ENCODE peak calls at places on chromosome 22, in seven cellular contexts. One of them, this sample, is unnamed. For H3K4me1, the result is how much of the 10 kb centered on the place peaks cover.

GRCh38 chr22:43370045-43370444 is 26.9 kb upstream of the SCUBE1 start:
- DNase-seq in transverse colon: no peak
- DNase-seq in CD4-positive, CD25-positive, alpha-beta regulatory T cell: no peak
- DNase-seq in sigmoid colon: no peak
- DNase-seq in BE2C: no peak
- DNase-seq in NT2/D1: no peak
- DNase-seq in HAP-1: no peak
- DNase-seq in this sample: no peak

GRCh38 chr22:50184004-50184461 is 1.7 kb upstream of the TRABD start:
- DNase-seq in transverse colon: peak
- DNase-seq in CD4-positive, CD25-positive, alpha-beta regulatory T cell: no peak
- DNase-seq in sigmoid colon: peak
- DNase-seq in BE2C: no peak
- DNase-seq in NT2/D1: no peak
- DNase-seq in HAP-1: no peak
- DNase-seq in this sample: no peak

GRCh38 chr22:25057013-25057881 is 104.7 kb downstream of the KIAA1671 start:
- DNase-seq in transverse colon: peak
- DNase-seq in CD4-positive, CD25-positive, alpha-beta regulatory T cell: peak
- DNase-seq in sigmoid colon: peak
- DNase-seq in BE2C: peak
- DNase-seq in NT2/D1: peak
- DNase-seq in HAP-1: peak
- DNase-seq in this sample: peak

GRCh38 chr22:29150701-29151100 is 55.0 kb upstream of the EMID1 start:
- DNase-seq in transverse colon: no peak
- DNase-seq in CD4-positive, CD25-positive, alpha-beta regulatory T cell: no peak
- DNase-seq in sigmoid colon: peak
- DNase-seq in BE2C: no peak
- DNase-seq in NT2/D1: no peak
- DNase-seq in HAP-1: no peak
- DNase-seq in this sample: no peak

GRCh38 chr22:19884161-19884953 is 29.7 kb upstream of the GNB1L start:
- DNase-seq in transverse colon: no peak
- DNase-seq in CD4-positive, CD25-positive, alpha-beta regulatory T cell: no peak
- DNase-seq in sigmoid colon: peak
- DNase-seq in BE2C: peak
- DNase-seq in NT2/D1: no peak
- DNase-seq in HAP-1: no peak
- DNase-seq in this sample: no peak

GRCh38 chr22:19105867-19106802 is 16.1 kb downstream of the DGCR2 start:
- DNase-seq in transverse colon: no peak
- DNase-seq in CD4-positive, CD25-positive, alpha-beta regulatory T cell: peak
- DNase-seq in sigmoid colon: peak
- DNase-seq in BE2C: peak
- DNase-seq in NT2/D1: no peak
- DNase-seq in HAP-1: no peak
- DNase-seq in this sample: peak

GRCh38 chr22:32644252-32645100 is 157.0 kb upstream of the TIMP3 start:
- DNase-seq in transverse colon: peak
- DNase-seq in CD4-positive, CD25-positive, alpha-beta regulatory T cell: no peak
- DNase-seq in sigmoid colon: peak
- DNase-seq in BE2C: no peak
- DNase-seq in NT2/D1: no peak
- DNase-seq in HAP-1: no peak
- DNase-seq in this sample: no peak

GRCh38 chr22:43922123-43922522 is 1.5 kb upstream of the PNPLA3 start:
- DNase-seq in transverse colon: no peak
- DNase-seq in CD4-positive, CD25-positive, alpha-beta regulatory T cell: no peak
- DNase-seq in sigmoid colon: no peak
- DNase-seq in BE2C: no peak
- DNase-seq in NT2/D1: no peak
- DNase-seq in HAP-1: no peak
- DNase-seq in this sample: no peak

GRCh38 chr22:22694106-22694505 is 49.7 kb downstream of the GGTLC2 start:
- DNase-seq in transverse colon: no peak
- DNase-seq in CD4-positive, CD25-positive, alpha-beta regulatory T cell: no peak
- DNase-seq in sigmoid colon: no peak
- DNase-seq in BE2C: no peak
- DNase-seq in NT2/D1: no peak
- DNase-seq in HAP-1: no peak
- DNase-seq in this sample: no peak
- H3K4me1 ChIP-seq in transverse colon: under half
- H3K4me1 ChIP-seq in CD4-positive, CD25-positive, alpha-beta regulatory T cell: under half
- H3K4me1 ChIP-seq in sigmoid colon: under half
- H3K4me1 ChIP-seq in BE2C: under half
- H3K4me1 ChIP-seq in NT2/D1: under half
- H3K4me1 ChIP-seq in HAP-1: under half
- H3K4me1 ChIP-seq in this sample: under half

GRCh38 chr22:22820076-22820475 is 67.5 kb upstream of the IGLL5 start:
- DNase-seq in transverse colon: no peak
- DNase-seq in CD4-positive, CD25-positive, alpha-beta regulatory T cell: no peak
- DNase-seq in sigmoid colon: no peak
- DNase-seq in BE2C: no peak
- DNase-seq in NT2/D1: no peak
- DNase-seq in HAP-1: no peak
- DNase-seq in this sample: no peak

GRCh38 chr22:22823126-22823804 is 64.4 kb upstream of the IGLL5 start:
- DNase-seq in transverse colon: no peak
- DNase-seq in CD4-positive, CD25-positive, alpha-beta regulatory T cell: no peak
- DNase-seq in sigmoid colon: no peak
- DNase-seq in BE2C: no peak
- DNase-seq in NT2/D1: no peak
- DNase-seq in HAP-1: no peak
- DNase-seq in this sample: no peak

GRCh38 chr22:22820626-22821025 is 67.0 kb upstream of the IGLL5 start:
- DNase-seq in transverse colon: no peak
- DNase-seq in CD4-positive, CD25-positive, alpha-beta regulatory T cell: no peak
- DNase-seq in sigmoid colon: no peak
- DNase-seq in BE2C: no peak
- DNase-seq in NT2/D1: no peak
- DNase-seq in HAP-1: no peak
- DNase-seq in this sample: no peak

GRCh38 chr22:22821340-22821739 is 66.3 kb upstream of the IGLL5 start:
- DNase-seq in transverse colon: no peak
- DNase-seq in CD4-positive, CD25-positive, alpha-beta regulatory T cell: no peak
- DNase-seq in sigmoid colon: no peak
- DNase-seq in BE2C: no peak
- DNase-seq in NT2/D1: no peak
- DNase-seq in HAP-1: no peak
- DNase-seq in this sample: no peak

DNA sequence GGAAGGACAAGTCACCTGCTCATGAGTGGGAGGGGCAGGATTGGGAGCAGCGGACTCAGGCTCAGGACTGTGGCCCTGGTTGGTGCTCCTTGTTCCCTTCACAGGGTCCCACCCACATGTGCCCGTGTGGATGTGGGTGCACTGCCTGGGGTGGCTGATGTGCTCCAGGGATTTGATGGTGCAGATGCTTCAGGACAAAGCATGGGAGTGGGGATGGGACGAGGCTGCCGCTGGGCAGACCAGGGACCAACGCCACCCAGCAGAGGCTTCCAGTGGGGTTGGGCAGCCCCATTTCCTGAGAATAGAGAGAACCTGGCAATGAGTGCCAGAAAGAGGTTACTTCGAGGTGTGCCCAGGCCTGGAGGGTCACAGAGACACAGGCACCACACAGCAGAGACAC is 65.5 kb upstream of the IGLL5 start:
- DNase-seq in transverse colon: no peak
- DNase-seq in CD4-positive, CD25-positive, alpha-beta regulatory T cell: no peak
- DNase-seq in sigmoid colon: no peak
- DNase-seq in BE2C: no peak
- DNase-seq in NT2/D1: no peak
- DNase-seq in HAP-1: no peak
- DNase-seq in this sample: no peak
- H3K4me3 ChIP-seq in transverse colon: no peak
- H3K4me3 ChIP-seq in CD4-positive, CD25-positive, alpha-beta regulatory T cell: peak
- H3K4me3 ChIP-seq in sigmoid colon: no peak
- H3K4me3 ChIP-seq in BE2C: no peak
- H3K4me3 ChIP-seq in NT2/D1: no peak
- H3K4me3 ChIP-seq in HAP-1: no peak
- H3K4me3 ChIP-seq in this sample: peak

GRCh38 chr22:30408388-30409101 is 11.7 kb downstream of the SEC14L2 start:
- DNase-seq in transverse colon: no peak
- DNase-seq in CD4-positive, CD25-positive, alpha-beta regulatory T cell: no peak
- DNase-seq in sigmoid colon: no peak
- DNase-seq in BE2C: no peak
- DNase-seq in NT2/D1: no peak
- DNase-seq in HAP-1: no peak
- DNase-seq in this sample: no peak
- H3K4me1 ChIP-seq in transverse colon: under half
- H3K4me1 ChIP-seq in CD4-positive, CD25-positive, alpha-beta regulatory T cell: under half
- H3K4me1 ChIP-seq in sigmoid colon: under half
- H3K4me1 ChIP-seq in BE2C: under half
- H3K4me1 ChIP-seq in NT2/D1: under half
- H3K4me1 ChIP-seq in HAP-1: under half
- H3K4me1 ChIP-seq in this sample: under half

GRCh38 chr22:38923463-38924196 is 33.8 kb upstream of the APOBEC3A start:
- DNase-seq in transverse colon: peak
- DNase-seq in CD4-positive, CD25-positive, alpha-beta regulatory T cell: no peak
- DNase-seq in sigmoid colon: peak
- DNase-seq in BE2C: peak
- DNase-seq in NT2/D1: no peak
- DNase-seq in HAP-1: peak
- DNase-seq in this sample: no peak

GRCh38 chr22:38927033-38927789 is 30.2 kb upstream of the APOBEC3A start:
- DNase-seq in transverse colon: peak
- DNase-seq in CD4-positive, CD25-positive, alpha-beta regulatory T cell: peak
- DNase-seq in sigmoid colon: peak
- DNase-seq in BE2C: peak
- DNase-seq in NT2/D1: peak
- DNase-seq in HAP-1: peak
- DNase-seq in this sample: peak

GRCh38 chr22:38921801-38922200 is 35.6 kb upstream of the APOBEC3A start:
- DNase-seq in transverse colon: no peak
- DNase-seq in CD4-positive, CD25-positive, alpha-beta regulatory T cell: no peak
- DNase-seq in sigmoid colon: no peak
- DNase-seq in BE2C: no peak
- DNase-seq in NT2/D1: no peak
- DNase-seq in HAP-1: no peak
- DNase-seq in this sample: no peak

GRCh38 chr22:38925571-38926041 is 31.8 kb upstream of the APOBEC3A start:
- DNase-seq in transverse colon: no peak
- DNase-seq in CD4-positive, CD25-positive, alpha-beta regulatory T cell: no peak
- DNase-seq in sigmoid colon: no peak
- DNase-seq in BE2C: no peak
- DNase-seq in NT2/D1: no peak
- DNase-seq in HAP-1: no peak
- DNase-seq in this sample: no peak

GRCh38 chr22:38924197-38924952 is 33.0 kb upstream of the APOBEC3A start:
- DNase-seq in transverse colon: peak
- DNase-seq in CD4-positive, CD25-positive, alpha-beta regulatory T cell: no peak
- DNase-seq in sigmoid colon: peak
- DNase-seq in BE2C: peak
- DNase-seq in NT2/D1: no peak
- DNase-seq in HAP-1: peak
- DNase-seq in this sample: no peak
- H3K4me3 ChIP-seq in transverse colon: no peak
- H3K4me3 ChIP-seq in CD4-positive, CD25-positive, alpha-beta regulatory T cell: no peak
- H3K4me3 ChIP-seq in sigmoid colon: peak
- H3K4me3 ChIP-seq in BE2C: peak
- H3K4me3 ChIP-seq in NT2/D1: no peak
- H3K4me3 ChIP-seq in HAP-1: peak
- H3K4me3 ChIP-seq in this sample: no peak